ENCODE peak calls at places on chromosomes 4 and X, in five cellular contexts. One of them, this sample, is unnamed.

GRCh38 chr4:12116009-12116542 is 687.4 kb upstream of the HS3ST1 start:
- DNase-seq in fibroblast of pulmonary artery: no peak
- DNase-seq in dermis microvascular lymphatic vessel endothelial cell: no peak
- DNase-seq in sciatic nerve: no peak
- DNase-seq in stimulated activated CD4-positive, alpha-beta T cell treated with anti-CD3 and anti-CD28 coated beads, Interleukin-15, amount 100 ng/mL, for 24 hours: no peak
- DNase-seq in this sample: no peak

GRCh38 chr4:38804654-38805295 is at the start of gene TLR1:
- DNase-seq in sciatic nerve: no peak
- DNase-seq in fibroblast of pulmonary artery: peak
- DNase-seq in dermis microvascular lymphatic vessel endothelial cell: peak
- DNase-seq in stimulated activated CD4-positive, alpha-beta T cell treated with anti-CD3 and anti-CD28 coated beads, Interleukin-15, amount 100 ng/mL, for 24 hours: no peak
- DNase-seq in this sample: no peak

GRCh38 chr4:55592014-55592413 is at the start of gene PDCL2:
- DNase-seq in stimulated activated CD4-positive, alpha-beta T cell treated with anti-CD3 and anti-CD28 coated beads, Interleukin-15, amount 100 ng/mL, for 24 hours: no peak
- DNase-seq in sciatic nerve: no peak
- DNase-seq in dermis microvascular lymphatic vessel endothelial cell: no peak
- DNase-seq in fibroblast of pulmonary artery: no peak
- DNase-seq in this sample: no peak

GRCh38 chr4:56183344-56183959 is 203.8 kb downstream of the AASDH start:
- DNase-seq in sciatic nerve: no peak
- DNase-seq in dermis microvascular lymphatic vessel endothelial cell: peak
- DNase-seq in fibroblast of pulmonary artery: no peak
- DNase-seq in stimulated activated CD4-positive, alpha-beta T cell treated with anti-CD3 and anti-CD28 coated beads, Interleukin-15, amount 100 ng/mL, for 24 hours: no peak
- DNase-seq in this sample: no peak

GRCh38 chrX:17187301-17187836 is 187.6 kb upstream of the NHS start:
- DNase-seq in stimulated activated CD4-positive, alpha-beta T cell treated with anti-CD3 and anti-CD28 coated beads, Interleukin-15, amount 100 ng/mL, for 24 hours: no peak
- DNase-seq in fibroblast of pulmonary artery: no peak
- DNase-seq in dermis microvascular lymphatic vessel endothelial cell: no peak
- DNase-seq in sciatic nerve: no peak
- DNase-seq in this sample: no peak

GRCh38 chr4:95087657-95088455 is 330.1 kb downstream of the BMPR1B start:
- DNase-seq in fibroblast of pulmonary artery: peak
- DNase-seq in dermis microvascular lymphatic vessel endothelial cell: no peak
- DNase-seq in stimulated activated CD4-positive, alpha-beta T cell treated with anti-CD3 and anti-CD28 coated beads, Interleukin-15, amount 100 ng/mL, for 24 hours: no peak
- DNase-seq in sciatic nerve: no peak
- DNase-seq in this sample: no peak

GRCh38 chr4:14345356-14345775 is 656.9 kb upstream of the CPEB2 start:
- DNase-seq in stimulated activated CD4-positive, alpha-beta T cell treated with anti-CD3 and anti-CD28 coated beads, Interleukin-15, amount 100 ng/mL, for 24 hours: no peak
- DNase-seq in dermis microvascular lymphatic vessel endothelial cell: peak
- DNase-seq in fibroblast of pulmonary artery: peak
- DNase-seq in sciatic nerve: no peak
- DNase-seq in this sample: no peak

GRCh38 chrX:79081895-79082512 is 62.5 kb upstream of the GPR174 start:
- DNase-seq in dermis microvascular lymphatic vessel endothelial cell: peak
- DNase-seq in fibroblast of pulmonary artery: peak
- DNase-seq in stimulated activated CD4-positive, alpha-beta T cell treated with anti-CD3 and anti-CD28 coated beads, Interleukin-15, amount 100 ng/mL, for 24 hours: no peak
- DNase-seq in sciatic nerve: no peak
- DNase-seq in this sample: no peak

GRCh38 chrX:323721-324628 is 5.4 kb upstream of the GTPBP6 start:
- DNase-seq in sciatic nerve: peak
- DNase-seq in dermis microvascular lymphatic vessel endothelial cell: peak
- DNase-seq in fibroblast of pulmonary artery: peak
- DNase-seq in stimulated activated CD4-positive, alpha-beta T cell treated with anti-CD3 and anti-CD28 coated beads, Interleukin-15, amount 100 ng/mL, for 24 hours: no peak
- DNase-seq in this sample: peak

This sample was measured in stimulated activated naive CD8-positive, alpha-beta T cell treated with anti-CD3 and anti-CD28 coated beads, Interleukin-15, Interleukin-2, amounts not matched to agents 100 U/mL and 50 U/mL, for 24 hours.